ENCODE peak calls at places on chromosomes 11 and 22, in nine cellular contexts. One of them, this sample, is unnamed. For H3K9me3 and H3K27me3, the result is how much of the 10 kb centered on the place peaks cover.

GRCh38 chr11:11521306-11522002 is 100.4 kb downstream of the GALNT18 start:
- DNase-seq in left ventricle myocardium inferior: no peak
- DNase-seq in suprapubic skin: no peak
- DNase-seq in aorta: no peak
- DNase-seq in CD8-positive, alpha-beta T cell: no peak
- DNase-seq in HepG2: no peak
- DNase-seq in body of pancreas: no peak
- DNase-seq in small intestine: no peak
- DNase-seq in thoracic aorta: no peak
- DNase-seq in this sample: no peak

GRCh38 chr22:23263651-23264555 is 83.6 kb downstream of the BCR start:
- DNase-seq in left ventricle myocardium inferior: no peak
- DNase-seq in suprapubic skin: no peak
- DNase-seq in aorta: no peak
- DNase-seq in CD8-positive, alpha-beta T cell: peak
- DNase-seq in HepG2: no peak
- DNase-seq in body of pancreas: no peak
- DNase-seq in small intestine: no peak
- DNase-seq in thoracic aorta: no peak
- DNase-seq in this sample: no peak

GRCh38 chr11:3849297-3849874 is 6.1 kb upstream of the STIM1 start:
- DNase-seq in left ventricle myocardium inferior: no peak
- DNase-seq in suprapubic skin: no peak
- DNase-seq in aorta: no peak
- DNase-seq in CD8-positive, alpha-beta T cell: peak
- DNase-seq in HepG2: peak
- DNase-seq in body of pancreas: peak
- DNase-seq in small intestine: peak
- DNase-seq in thoracic aorta: no peak
- DNase-seq in this sample: peak

GRCh38 chr11:32752001-32752400 is 42.5 kb downstream of the CCDC73 start:
- DNase-seq in left ventricle myocardium inferior: no peak
- DNase-seq in suprapubic skin: no peak
- DNase-seq in aorta: no peak
- DNase-seq in CD8-positive, alpha-beta T cell: no peak
- DNase-seq in HepG2: no peak
- DNase-seq in body of pancreas: no peak
- DNase-seq in small intestine: no peak
- DNase-seq in thoracic aorta: no peak
- DNase-seq in this sample: no peak

GRCh38 chr11:12469451-12469850 is 92.1 kb downstream of the PARVA start:
- DNase-seq in left ventricle myocardium inferior: no peak
- DNase-seq in suprapubic skin: no peak
- DNase-seq in aorta: no peak
- DNase-seq in CD8-positive, alpha-beta T cell: no peak
- DNase-seq in HepG2: no peak
- DNase-seq in body of pancreas: no peak
- DNase-seq in small intestine: no peak
- DNase-seq in thoracic aorta: no peak
- DNase-seq in this sample: no peak

GRCh38 chr11:11937957-11938356 is 70.5 kb downstream of the DKK3 start:
- DNase-seq in left ventricle myocardium inferior: no peak
- DNase-seq in suprapubic skin: no peak
- DNase-seq in aorta: no peak
- DNase-seq in CD8-positive, alpha-beta T cell: no peak
- DNase-seq in HepG2: no peak
- DNase-seq in body of pancreas: no peak
- DNase-seq in small intestine: no peak
- DNase-seq in thoracic aorta: no peak
- DNase-seq in this sample: no peak

GRCh38 chr22:22111267-22111751 is 128.7 kb upstream of the TOP3B start:
- DNase-seq in left ventricle myocardium inferior: no peak
- DNase-seq in suprapubic skin: no peak
- DNase-seq in aorta: no peak
- DNase-seq in CD8-positive, alpha-beta T cell: no peak
- DNase-seq in HepG2: no peak
- DNase-seq in body of pancreas: no peak
- DNase-seq in small intestine: no peak
- DNase-seq in thoracic aorta: no peak
- DNase-seq in this sample: no peak

GRCh38 chr22:32206774-32207758 is 2.2 kb upstream of the RFPL2 start:
- DNase-seq in left ventricle myocardium inferior: no peak
- DNase-seq in suprapubic skin: no peak
- DNase-seq in aorta: no peak
- DNase-seq in CD8-positive, alpha-beta T cell: no peak
- DNase-seq in HepG2: peak
- DNase-seq in body of pancreas: no peak
- DNase-seq in small intestine: peak
- DNase-seq in thoracic aorta: no peak
- DNase-seq in this sample: peak

GRCh38 chr11:117691501-117691900 is 105.5 kb downstream of the DSCAML1 start:
- DNase-seq in left ventricle myocardium inferior: no peak
- DNase-seq in suprapubic skin: no peak
- DNase-seq in aorta: no peak
- DNase-seq in CD8-positive, alpha-beta T cell: no peak
- DNase-seq in HepG2: no peak
- DNase-seq in body of pancreas: no peak
- DNase-seq in small intestine: no peak
- DNase-seq in thoracic aorta: no peak
- DNase-seq in this sample: no peak

GRCh38 chr22:40588726-40589125 is 47.8 kb downstream of the MRTFA start:
- DNase-seq in left ventricle myocardium inferior: no peak
- DNase-seq in suprapubic skin: no peak
- DNase-seq in aorta: no peak
- DNase-seq in CD8-positive, alpha-beta T cell: no peak
- DNase-seq in HepG2: peak
- DNase-seq in body of pancreas: no peak
- DNase-seq in small intestine: peak
- DNase-seq in thoracic aorta: no peak
- DNase-seq in this sample: no peak

GRCh38 chr22:36439481-36440271 is 41.8 kb downstream of the TXN2 start:
- DNase-seq in left ventricle myocardium inferior: peak
- DNase-seq in suprapubic skin: no peak
- DNase-seq in aorta: peak
- DNase-seq in CD8-positive, alpha-beta T cell: no peak
- DNase-seq in HepG2: peak
- DNase-seq in body of pancreas: no peak
- DNase-seq in small intestine: no peak
- DNase-seq in thoracic aorta: no peak
- DNase-seq in this sample: peak

GRCh38 chr22:17781319-17782031 is 7.2 kb upstream of the BID start:
- DNase-seq in left ventricle myocardium inferior: no peak
- DNase-seq in suprapubic skin: no peak
- DNase-seq in aorta: peak
- DNase-seq in CD8-positive, alpha-beta T cell: peak
- DNase-seq in HepG2: peak
- DNase-seq in body of pancreas: no peak
- DNase-seq in small intestine: no peak
- DNase-seq in thoracic aorta: no peak
- DNase-seq in this sample: no peak

GRCh38 chr11:78419327-78419726 is 1.7 kb upstream of the GAB2 start:
- DNase-seq in left ventricle myocardium inferior: peak
- DNase-seq in suprapubic skin: no peak
- DNase-seq in aorta: peak
- DNase-seq in CD8-positive, alpha-beta T cell: no peak
- DNase-seq in HepG2: no peak
- DNase-seq in body of pancreas: peak
- DNase-seq in small intestine: peak
- DNase-seq in thoracic aorta: no peak
- DNase-seq in this sample: peak

GRCh38 chr22:49580024-49580423 is 247.6 kb downstream of the BRD1 start:
- DNase-seq in left ventricle myocardium inferior: no peak
- DNase-seq in suprapubic skin: no peak
- DNase-seq in aorta: no peak
- DNase-seq in CD8-positive, alpha-beta T cell: no peak
- DNase-seq in HepG2: no peak
- DNase-seq in body of pancreas: no peak
- DNase-seq in small intestine: no peak
- DNase-seq in thoracic aorta: no peak
- DNase-seq in this sample: no peak
- H3K9me3 ChIP-seq in left ventricle myocardium inferior: under half
- H3K9me3 ChIP-seq in suprapubic skin: under half
- H3K9me3 ChIP-seq in aorta: under half
- H3K9me3 ChIP-seq in CD8-positive, alpha-beta T cell: under half
- H3K9me3 ChIP-seq in HepG2: under half
- H3K9me3 ChIP-seq in body of pancreas: under half
- H3K9me3 ChIP-seq in small intestine: under half
- H3K9me3 ChIP-seq in thoracic aorta: under half
- H3K9me3 ChIP-seq in this sample: under half

DNA sequence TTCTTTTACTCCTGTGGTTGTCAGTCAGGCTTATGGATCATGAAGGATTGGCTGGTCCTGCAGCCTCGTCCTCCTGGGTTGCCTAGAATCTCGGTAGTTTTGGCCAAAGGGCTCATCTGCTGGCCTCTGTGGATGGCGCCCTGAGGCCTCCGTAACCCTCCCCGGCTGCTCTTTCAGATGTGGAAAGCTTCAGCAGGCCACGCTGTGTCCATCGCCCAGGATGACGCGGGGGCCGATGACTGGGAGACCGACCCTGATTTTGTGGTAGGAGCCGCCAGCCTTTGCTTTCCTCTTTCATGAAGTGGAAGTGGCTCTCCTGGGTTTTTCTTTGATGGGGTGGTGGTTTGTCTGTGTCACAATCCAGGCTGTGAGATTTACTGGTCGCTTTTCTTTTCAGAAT is 8.8 kb downstream of the CTTN start:
- DNase-seq in left ventricle myocardium inferior: no peak
- DNase-seq in suprapubic skin: no peak
- DNase-seq in aorta: no peak
- DNase-seq in CD8-positive, alpha-beta T cell: no peak
- DNase-seq in HepG2: no peak
- DNase-seq in body of pancreas: no peak
- DNase-seq in small intestine: no peak
- DNase-seq in thoracic aorta: no peak
- DNase-seq in this sample: no peak
- H3K27me3 ChIP-seq in left ventricle myocardium inferior: under half
- H3K27me3 ChIP-seq in suprapubic skin: under half
- H3K27me3 ChIP-seq in aorta: under half
- H3K27me3 ChIP-seq in CD8-positive, alpha-beta T cell: under half
- H3K27me3 ChIP-seq in HepG2: under half
- H3K27me3 ChIP-seq in body of pancreas: under half
- H3K27me3 ChIP-seq in small intestine: under half
- H3K27me3 ChIP-seq in thoracic aorta: under half
- H3K27me3 ChIP-seq in this sample: under half

GRCh38 chr11:62575156-62575555 is 1.5 kb upstream of the EEF1G start:
- DNase-seq in left ventricle myocardium inferior: no peak
- DNase-seq in suprapubic skin: no peak
- DNase-seq in aorta: peak
- DNase-seq in CD8-positive, alpha-beta T cell: no peak
- DNase-seq in HepG2: no peak
- DNase-seq in body of pancreas: peak
- DNase-seq in small intestine: peak
- DNase-seq in thoracic aorta: no peak
- DNase-seq in this sample: peak
- H3K4me3 ChIP-seq in left ventricle myocardium inferior: peak
- H3K4me3 ChIP-seq in suprapubic skin: peak
- H3K4me3 ChIP-seq in aorta: peak
- H3K4me3 ChIP-seq in CD8-positive, alpha-beta T cell: no peak
- H3K4me3 ChIP-seq in HepG2: peak
- H3K4me3 ChIP-seq in body of pancreas: no peak
- H3K4me3 ChIP-seq in small intestine: peak
- H3K4me3 ChIP-seq in thoracic aorta: peak
- H3K4me3 ChIP-seq in this sample: peak

DNA sequence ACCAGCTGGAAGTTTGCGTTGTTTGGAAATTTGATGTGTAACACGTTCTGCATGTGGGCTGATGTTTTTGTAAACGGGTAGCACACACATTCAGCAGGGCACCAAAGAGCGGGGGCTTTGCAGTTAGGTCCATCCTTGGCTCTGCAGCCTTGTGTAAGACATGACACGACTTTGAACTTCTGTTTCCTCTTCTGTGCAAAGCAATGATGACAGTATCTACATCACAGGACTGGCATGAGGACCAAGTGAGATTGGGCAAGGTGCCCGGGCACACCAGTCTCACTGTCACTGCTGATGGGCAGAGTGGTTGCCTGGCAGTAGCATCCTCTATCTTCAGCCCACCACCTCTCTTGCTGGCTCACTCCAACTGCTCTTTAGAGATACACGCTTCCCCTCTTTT is 3.3 kb downstream of the TCN2 start:
- DNase-seq in left ventricle myocardium inferior: no peak
- DNase-seq in suprapubic skin: no peak
- DNase-seq in aorta: peak
- DNase-seq in CD8-positive, alpha-beta T cell: no peak
- DNase-seq in HepG2: no peak
- DNase-seq in body of pancreas: no peak
- DNase-seq in small intestine: no peak
- DNase-seq in thoracic aorta: no peak
- DNase-seq in this sample: no peak
- H3K9me3 ChIP-seq in left ventricle myocardium inferior: under half
- H3K9me3 ChIP-seq in suprapubic skin: under half
- H3K9me3 ChIP-seq in aorta: under half
- H3K9me3 ChIP-seq in CD8-positive, alpha-beta T cell: under half
- H3K9me3 ChIP-seq in HepG2: under half
- H3K9me3 ChIP-seq in body of pancreas: under half
- H3K9me3 ChIP-seq in small intestine: under half
- H3K9me3 ChIP-seq in thoracic aorta: under half
- H3K9me3 ChIP-seq in this sample: under half

GRCh38 chr22:47622541-47622940 is 860.1 kb downstream of the TBC1D22A start:
- DNase-seq in left ventricle myocardium inferior: no peak
- DNase-seq in suprapubic skin: peak
- DNase-seq in aorta: no peak
- DNase-seq in CD8-positive, alpha-beta T cell: no peak
- DNase-seq in HepG2: no peak
- DNase-seq in body of pancreas: no peak
- DNase-seq in small intestine: no peak
- DNase-seq in thoracic aorta: no peak
- DNase-seq in this sample: no peak
- H3K27me3 ChIP-seq in left ventricle myocardium inferior: half or more
- H3K27me3 ChIP-seq in suprapubic skin: under half
- H3K27me3 ChIP-seq in aorta: under half
- H3K27me3 ChIP-seq in CD8-positive, alpha-beta T cell: under half
- H3K27me3 ChIP-seq in HepG2: under half
- H3K27me3 ChIP-seq in body of pancreas: under half
- H3K27me3 ChIP-seq in small intestine: under half
- H3K27me3 ChIP-seq in thoracic aorta: under half
- H3K27me3 ChIP-seq in this sample: under half

GRCh38 chr11:120217941-120218694 is 7.3 kb downstream of the OAF start:
- DNase-seq in left ventricle myocardium inferior: no peak
- DNase-seq in suprapubic skin: no peak
- DNase-seq in aorta: no peak
- DNase-seq in CD8-positive, alpha-beta T cell: no peak
- DNase-seq in HepG2: peak
- DNase-seq in body of pancreas: no peak
- DNase-seq in small intestine: peak
- DNase-seq in thoracic aorta: no peak
- DNase-seq in this sample: no peak
- H3K4me3 ChIP-seq in left ventricle myocardium inferior: peak
- H3K4me3 ChIP-seq in suprapubic skin: no peak
- H3K4me3 ChIP-seq in aorta: no peak
- H3K4me3 ChIP-seq in CD8-positive, alpha-beta T cell: no peak
- H3K4me3 ChIP-seq in HepG2: no peak
- H3K4me3 ChIP-seq in body of pancreas: no peak
- H3K4me3 ChIP-seq in small intestine: no peak
- H3K4me3 ChIP-seq in thoracic aorta: no peak
- H3K4me3 ChIP-seq in this sample: no peak

DNA sequence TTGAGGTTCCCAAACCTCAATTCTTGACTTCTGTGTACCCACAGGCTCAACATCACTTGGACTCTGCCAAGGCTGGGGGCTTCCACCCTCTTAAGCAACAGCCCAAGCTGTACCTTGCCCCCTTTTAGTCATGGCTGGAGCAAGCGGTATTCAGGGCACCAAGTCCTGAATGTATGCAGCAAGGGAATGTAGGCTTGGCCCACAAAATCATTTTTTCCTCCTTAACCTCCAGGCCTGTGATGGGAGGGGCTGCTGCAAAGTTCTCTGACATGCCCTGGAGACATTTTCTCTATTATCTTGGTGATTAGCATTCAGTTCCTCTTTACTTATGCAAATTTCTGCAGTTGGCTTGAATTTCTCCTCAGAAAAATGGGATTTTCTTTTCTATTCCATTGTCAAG is 4.9 kb upstream of the OR5L1 start:
- DNase-seq in left ventricle myocardium inferior: no peak
- DNase-seq in suprapubic skin: no peak
- DNase-seq in aorta: no peak
- DNase-seq in CD8-positive, alpha-beta T cell: no peak
- DNase-seq in HepG2: no peak
- DNase-seq in body of pancreas: no peak
- DNase-seq in small intestine: no peak
- DNase-seq in thoracic aorta: no peak
- DNase-seq in this sample: no peak
- H3K9me3 ChIP-seq in left ventricle myocardium inferior: under half
- H3K9me3 ChIP-seq in suprapubic skin: under half
- H3K9me3 ChIP-seq in aorta: under half
- H3K9me3 ChIP-seq in CD8-positive, alpha-beta T cell: under half
- H3K9me3 ChIP-seq in HepG2: half or more
- H3K9me3 ChIP-seq in body of pancreas: under half
- H3K9me3 ChIP-seq in small intestine: under half
- H3K9me3 ChIP-seq in thoracic aorta: under half
- H3K9me3 ChIP-seq in this sample: under half

This sample was measured in colonic mucosa.